ENCODE peak calls at places on chromosomes 5 and 9, in six cellular contexts. X is stimulated activated CD4-positive, alpha-beta T cell treated with anti-CD3 and anti-CD28 coated beads, Interleukin-2, amount 100 ng/mL, for 24 hours; V is fibroblast of lung; N is AG08395; I is fibroblast of mammary gland; Q is activated T-helper 9 cell treated with anti-CD3 and anti-CD28 coated beads, Interleukin-2, amount 50 U/mL, for 16 hours. G is an unnamed sample.

GRCh38 chr9:93623736-93624135 is 47.4 kb downstream of the PHF2 start:
- DNase-seq in N (no peak), X (no peak), I (no peak), Q (no peak), V (no peak), G (no peak)

GRCh38 chr9:71608021-71608420 is 160.3 kb downstream of the CEMIP2 start:
- DNase-seq in V (no peak), Q (no peak), I (no peak), N (no peak), X (no peak), G (no peak)

GRCh38 chr9:91036826-91037510 is 235.3 kb downstream of the SYK start:
- DNase-seq in V (peak; percentile 84), N (peak; percentile 82), I (peak; percentile 91), X (peak; percentile 71), Q (peak; percentile 37), G (peak; percentile 95)

GRCh38 chr5:89930591-89931383 is 478.8 kb downstream of the CETN3 start:
- DNase-seq in V (peak; percentile 80), I (peak; percentile 69), X (no peak), N (peak; percentile 56), Q (no peak), G (peak; percentile 52)

GRCh38 chr9:76799481-76799880 is 35.2 kb downstream of the PCA3 start:
- DNase-seq in V (no peak), X (no peak), N (no peak), Q (no peak), I (no peak), G (no peak)

GRCh38 chr9:123062306-123063171 is 29.1 kb downstream of the GPR21 start:
- DNase-seq in N (no peak), V (peak; percentile 35), I (no peak), Q (no peak), X (no peak), G (no peak)

GRCh38 chr9:95297316-95297715 is 20.2 kb downstream of the FANCC start:
- DNase-seq in Q (no peak), N (no peak), I (no peak), X (no peak), V (no peak), G (no peak)

GRCh38 chr5:172336666-172337310 is 53.2 kb upstream of the UBTD2 start:
- DNase-seq in V (no peak), X (no peak), N (no peak), Q (no peak), I (no peak), G (no peak)

GRCh38 chr5:95720094-95720793 is 10.9 kb upstream of the RHOBTB3 start:
- DNase-seq in X (no peak), V (no peak), N (no peak), I (no peak), Q (no peak), G (peak; percentile 76)

GRCh38 chr5:33539192-33539591 is 98.4 kb downstream of the TARS1 start:
- DNase-seq in I (no peak), V (no peak), N (no peak), X (no peak), Q (no peak), G (no peak)

GRCh38 chr9:134496413-134497282 is 145.0 kb upstream of the COL5A1 start:
- DNase-seq in X (no peak), Q (no peak), I (peak; percentile 85), V (peak; percentile 81), N (peak; percentile 85), G (peak; percentile 36)

GRCh38 chr9:17571825-17572224 is 7.0 kb upstream of the SH3GL2 start:
- DNase-seq in N (no peak), I (no peak), X (no peak), V (no peak), Q (no peak), G (no peak)

GRCh38 chr9:35711501-35712428 is 20.2 kb downstream of the TLN1 start:
- DNase-seq in V (no peak), N (no peak), X (no peak), I (no peak), Q (no peak), G (no peak)

GRCh38 chr9:87337335-87338074 is 160.2 kb upstream of the DAPK1 start:
- DNase-seq in I (peak; percentile 24), N (peak; percentile 6), Q (no peak), X (no peak), V (peak; percentile 65), G (peak; percentile 22)

GRCh38 chr9:34451135-34451534 is 7.2 kb downstream of the FAM219A start:
- DNase-seq in V (no peak), Q (no peak), I (no peak), X (no peak), N (no peak), G (no peak)

GRCh38 chr5:64074533-64074932 is 91.1 kb upstream of the RNF180 start:
- DNase-seq in X (no peak), I (peak; percentile 44), N (peak; percentile 7), Q (no peak), V (peak; percentile 18), G (peak; percentile 20)

GRCh38 chr5:113574417-113574816 is 60.9 kb downstream of the YTHDC2 start:
- DNase-seq in I (peak; percentile 91), V (peak; percentile 98), X (no peak), N (peak; percentile 71), Q (no peak), G (peak; percentile 73)

GRCh38 chr9:34675048-34675714 is 12.7 kb upstream of the CCL27 start:
- DNase-seq in V (peak; percentile 42), Q (peak; percentile 36), I (peak; percentile 79), X (peak; percentile 69), N (peak; percentile 86), G (peak; percentile 82)

GRCh38 chr5:118857700-118858099 is 130.6 kb downstream of the DTWD2 start:
- DNase-seq in Q (no peak), I (peak; percentile 5), X (no peak), N (no peak), V (peak; percentile 48), G (peak; percentile 51)

GRCh38 chr9:35882996-35883395 is 12.8 kb upstream of the OR13J1 start:
- DNase-seq in I (peak; percentile 44), V (peak; percentile 30), X (no peak), Q (no peak), N (peak; percentile 51), G (peak; percentile 3)

GRCh38 chr5:756865-757345 is 27.6 kb downstream of the ZDHHC11B start:
- DNase-seq in V (no peak), X (peak; percentile 31), Q (no peak), N (no peak), I (no peak), G (peak; percentile 69)

GRCh38 chr5:71891856-71892255 is 172.8 kb downstream of the CARTPT start:
- DNase-seq in X (no peak), Q (no peak), V (peak; percentile 63), I (no peak), N (peak; percentile 44), G (peak; percentile 31)

GRCh38 chr5:59020611-59021285 is 437.9 kb downstream of the RAB3C start:
- DNase-seq in Q (no peak), I (no peak), X (peak; percentile 20), N (no peak), V (peak; percentile 46), G (no peak)

GRCh38 chr5:76728965-76729364 is 13.0 kb downstream of the F2R start:
- DNase-seq in I (no peak), N (no peak), X (no peak), Q (no peak), V (no peak), G (no peak)

GRCh38 chr5:68591850-68592249 is 376.3 kb downstream of the PIK3R1 start:
- DNase-seq in Q (no peak), N (no peak), X (no peak), V (no peak), I (no peak), G (no peak)

GRCh38 chr9:95670122-95670521 is 153.4 kb upstream of the PTCH1 start:
- DNase-seq in V (no peak), I (no peak), X (no peak), N (no peak), Q (no peak), G (no peak)

GRCh38 chr5:174413520-174414314 is 310.7 kb upstream of the MSX2 start:
- DNase-seq in Q (no peak), X (no peak), V (peak; percentile 97), N (no peak), I (peak; percentile 73), G (peak; percentile 20)

GRCh38 chr5:17882760-17883488 is 248.7 kb downstream of the TAF11L14 start:
- DNase-seq in Q (no peak), I (no peak), X (no peak), V (no peak), N (no peak), G (no peak)

GRCh38 chr9:3292311-3292710 is 233.5 kb downstream of the RFX3 start:
- DNase-seq in X (no peak), V (peak; percentile 10), Q (no peak), I (no peak), N (no peak), G (no peak)

GRCh38 chr9:78682206-78682605 is 385.3 kb downstream of the PSAT1 start:
- DNase-seq in V (no peak), N (no peak), Q (no peak), I (no peak), X (no peak), G (peak; percentile 48)

GRCh38 chr5:73122875-73123810 is 2.8 kb downstream of the TMEM171 start:
- DNase-seq in X (no peak), I (peak; percentile 77), N (peak; percentile 79), V (peak; percentile 42), Q (no peak), G (peak; percentile 42)

GRCh38 chr9:77575785-77576184 is 72.3 kb downstream of the GNA14 start:
- DNase-seq in Q (no peak), V (peak; percentile 17), X (peak; percentile 20), I (peak; percentile 36), N (peak; percentile 18), G (peak; percentile 44)

GRCh38 chr5:56494300-56494704 is 261.2 kb upstream of the ANKRD55 start:
- DNase-seq in Q (no peak), N (peak; percentile 36), V (no peak), X (no peak), I (peak; percentile 37), G (peak; percentile 92)

GRCh38 chr5:80198399-80198798 is 57.4 kb downstream of the SERINC5 start:
- DNase-seq in X (no peak), Q (no peak), N (no peak), V (peak; percentile 53), I (peak; percentile 12), G (no peak)